ENCODE peak calls at places on chromosome 2, in six cellular contexts. One of them, this sample, is unnamed.

GRCh38 chr2:197706839-197707207 is 1.7 kb downstream of the MARS2 start:
- DNase-seq in stimulated activated CD4-positive, alpha-beta T cell treated with anti-CD3 and anti-CD28 coated beads, Interleukin-4, amount 100 ng/mL, for 48 hours: no peak
- DNase-seq in neural progenitor cell: peak
- DNase-seq in ureter: no peak
- DNase-seq in AG04450: no peak
- DNase-seq in NCI-H2171 treated with DMSO at 0.1 percent for 48 hours: no peak
- DNase-seq in this sample: no peak

GRCh38 chr2:3222636-3223035 is 155.0 kb downstream of the EIPR1 start:
- DNase-seq in ureter: no peak
- DNase-seq in stimulated activated CD4-positive, alpha-beta T cell treated with anti-CD3 and anti-CD28 coated beads, Interleukin-4, amount 100 ng/mL, for 48 hours: peak
- DNase-seq in NCI-H2171 treated with DMSO at 0.1 percent for 48 hours: no peak
- DNase-seq in neural progenitor cell: no peak
- DNase-seq in AG04450: no peak
- DNase-seq in this sample: no peak

GRCh38 chr2:237459741-237460174 is 27.3 kb upstream of the MLPH start:
- DNase-seq in stimulated activated CD4-positive, alpha-beta T cell treated with anti-CD3 and anti-CD28 coated beads, Interleukin-4, amount 100 ng/mL, for 48 hours: no peak
- DNase-seq in NCI-H2171 treated with DMSO at 0.1 percent for 48 hours: no peak
- DNase-seq in ureter: no peak
- DNase-seq in AG04450: no peak
- DNase-seq in neural progenitor cell: no peak
- DNase-seq in this sample: peak

GRCh38 chr2:65452150-65452895 is 19.9 kb upstream of the SPRED2 start:
- DNase-seq in NCI-H2171 treated with DMSO at 0.1 percent for 48 hours: no peak
- DNase-seq in AG04450: no peak
- DNase-seq in ureter: no peak
- DNase-seq in stimulated activated CD4-positive, alpha-beta T cell treated with anti-CD3 and anti-CD28 coated beads, Interleukin-4, amount 100 ng/mL, for 48 hours: no peak
- DNase-seq in neural progenitor cell: no peak
- DNase-seq in this sample: no peak

GRCh38 chr2:63755216-63755615 is 86.5 kb upstream of the UGP2 start:
- DNase-seq in neural progenitor cell: no peak
- DNase-seq in NCI-H2171 treated with DMSO at 0.1 percent for 48 hours: no peak
- DNase-seq in AG04450: no peak
- DNase-seq in stimulated activated CD4-positive, alpha-beta T cell treated with anti-CD3 and anti-CD28 coated beads, Interleukin-4, amount 100 ng/mL, for 48 hours: no peak
- DNase-seq in ureter: no peak
- DNase-seq in this sample: no peak

GRCh38 chr2:240567137-240567871 is 980 bp upstream of the RNPEPL1 start:
- DNase-seq in NCI-H2171 treated with DMSO at 0.1 percent for 48 hours: no peak
- DNase-seq in AG04450: no peak
- DNase-seq in ureter: no peak
- DNase-seq in stimulated activated CD4-positive, alpha-beta T cell treated with anti-CD3 and anti-CD28 coated beads, Interleukin-4, amount 100 ng/mL, for 48 hours: no peak
- DNase-seq in neural progenitor cell: no peak
- DNase-seq in this sample: no peak

GRCh38 chr2:224127871-224128501 is 88.9 kb upstream of the SERPINE2 start:
- DNase-seq in stimulated activated CD4-positive, alpha-beta T cell treated with anti-CD3 and anti-CD28 coated beads, Interleukin-4, amount 100 ng/mL, for 48 hours: no peak
- DNase-seq in NCI-H2171 treated with DMSO at 0.1 percent for 48 hours: no peak
- DNase-seq in AG04450: no peak
- DNase-seq in ureter: no peak
- DNase-seq in neural progenitor cell: no peak
- DNase-seq in this sample: no peak

GRCh38 chr2:171726841-171727460 is 39.7 kb downstream of the DYNC1I2 start:
- DNase-seq in stimulated activated CD4-positive, alpha-beta T cell treated with anti-CD3 and anti-CD28 coated beads, Interleukin-4, amount 100 ng/mL, for 48 hours: no peak
- DNase-seq in neural progenitor cell: no peak
- DNase-seq in ureter: no peak
- DNase-seq in AG04450: no peak
- DNase-seq in NCI-H2171 treated with DMSO at 0.1 percent for 48 hours: peak
- DNase-seq in this sample: no peak

GRCh38 chr2:58698610-58699009 is 457.5 kb upstream of the FANCL start:
- DNase-seq in ureter: no peak
- DNase-seq in AG04450: no peak
- DNase-seq in NCI-H2171 treated with DMSO at 0.1 percent for 48 hours: no peak
- DNase-seq in neural progenitor cell: no peak
- DNase-seq in stimulated activated CD4-positive, alpha-beta T cell treated with anti-CD3 and anti-CD28 coated beads, Interleukin-4, amount 100 ng/mL, for 48 hours: no peak
- DNase-seq in this sample: no peak

GRCh38 chr2:213476641-213477040 is 192.4 kb downstream of the SPAG16 start:
- DNase-seq in stimulated activated CD4-positive, alpha-beta T cell treated with anti-CD3 and anti-CD28 coated beads, Interleukin-4, amount 100 ng/mL, for 48 hours: no peak
- DNase-seq in NCI-H2171 treated with DMSO at 0.1 percent for 48 hours: no peak
- DNase-seq in AG04450: no peak
- DNase-seq in ureter: no peak
- DNase-seq in neural progenitor cell: no peak
- DNase-seq in this sample: no peak

GRCh38 chr2:19540739-19541503 is 182.5 kb upstream of the OSR1 start:
- DNase-seq in NCI-H2171 treated with DMSO at 0.1 percent for 48 hours: no peak
- DNase-seq in ureter: no peak
- DNase-seq in neural progenitor cell: no peak
- DNase-seq in AG04450: peak
- DNase-seq in stimulated activated CD4-positive, alpha-beta T cell treated with anti-CD3 and anti-CD28 coated beads, Interleukin-4, amount 100 ng/mL, for 48 hours: no peak
- DNase-seq in this sample: peak

GRCh38 chr2:148994341-148994740 is 44.2 kb upstream of the LYPD6B start:
- DNase-seq in ureter: no peak
- DNase-seq in neural progenitor cell: no peak
- DNase-seq in NCI-H2171 treated with DMSO at 0.1 percent for 48 hours: no peak
- DNase-seq in AG04450: no peak
- DNase-seq in stimulated activated CD4-positive, alpha-beta T cell treated with anti-CD3 and anti-CD28 coated beads, Interleukin-4, amount 100 ng/mL, for 48 hours: no peak
- DNase-seq in this sample: no peak

GRCh38 chr2:96500385-96501066 is 4.6 kb downstream of the NEURL3 start:
- DNase-seq in NCI-H2171 treated with DMSO at 0.1 percent for 48 hours: no peak
- DNase-seq in neural progenitor cell: no peak
- DNase-seq in AG04450: no peak
- DNase-seq in ureter: no peak
- DNase-seq in stimulated activated CD4-positive, alpha-beta T cell treated with anti-CD3 and anti-CD28 coated beads, Interleukin-4, amount 100 ng/mL, for 48 hours: no peak
- DNase-seq in this sample: no peak

GRCh38 chr2:20959252-20959651 is 84.6 kb downstream of the APOB start:
- DNase-seq in stimulated activated CD4-positive, alpha-beta T cell treated with anti-CD3 and anti-CD28 coated beads, Interleukin-4, amount 100 ng/mL, for 48 hours: no peak
- DNase-seq in ureter: no peak
- DNase-seq in AG04450: no peak
- DNase-seq in neural progenitor cell: no peak
- DNase-seq in NCI-H2171 treated with DMSO at 0.1 percent for 48 hours: no peak
- DNase-seq in this sample: no peak

GRCh38 chr2:236526459-236527197 is 43.0 kb upstream of the ACKR3 start:
- DNase-seq in stimulated activated CD4-positive, alpha-beta T cell treated with anti-CD3 and anti-CD28 coated beads, Interleukin-4, amount 100 ng/mL, for 48 hours: no peak
- DNase-seq in AG04450: no peak
- DNase-seq in ureter: no peak
- DNase-seq in neural progenitor cell: no peak
- DNase-seq in NCI-H2171 treated with DMSO at 0.1 percent for 48 hours: no peak
- DNase-seq in this sample: no peak

GRCh38 chr2:191638079-191638801 is 39.7 kb upstream of the NABP1 start:
- DNase-seq in stimulated activated CD4-positive, alpha-beta T cell treated with anti-CD3 and anti-CD28 coated beads, Interleukin-4, amount 100 ng/mL, for 48 hours: no peak
- DNase-seq in NCI-H2171 treated with DMSO at 0.1 percent for 48 hours: no peak
- DNase-seq in neural progenitor cell: peak
- DNase-seq in AG04450: no peak
- DNase-seq in ureter: no peak
- DNase-seq in this sample: no peak

GRCh38 chr2:9110893-9111569 is 95.6 kb upstream of the ASAP2 start:
- DNase-seq in AG04450: no peak
- DNase-seq in neural progenitor cell: peak
- DNase-seq in stimulated activated CD4-positive, alpha-beta T cell treated with anti-CD3 and anti-CD28 coated beads, Interleukin-4, amount 100 ng/mL, for 48 hours: no peak
- DNase-seq in NCI-H2171 treated with DMSO at 0.1 percent for 48 hours: no peak
- DNase-seq in ureter: no peak
- DNase-seq in this sample: no peak

GRCh38 chr2:179622635-179623034 is 238.8 kb downstream of the ZNF385B start:
- DNase-seq in ureter: no peak
- DNase-seq in neural progenitor cell: no peak
- DNase-seq in NCI-H2171 treated with DMSO at 0.1 percent for 48 hours: no peak
- DNase-seq in AG04450: no peak
- DNase-seq in stimulated activated CD4-positive, alpha-beta T cell treated with anti-CD3 and anti-CD28 coated beads, Interleukin-4, amount 100 ng/mL, for 48 hours: no peak
- DNase-seq in this sample: no peak

GRCh38 chr2:223612501-223612900 is 10.3 kb upstream of the SCG2 start:
- DNase-seq in ureter: no peak
- DNase-seq in NCI-H2171 treated with DMSO at 0.1 percent for 48 hours: no peak
- DNase-seq in neural progenitor cell: no peak
- DNase-seq in AG04450: no peak
- DNase-seq in stimulated activated CD4-positive, alpha-beta T cell treated with anti-CD3 and anti-CD28 coated beads, Interleukin-4, amount 100 ng/mL, for 48 hours: no peak
- DNase-seq in this sample: no peak

GRCh38 chr2:236317938-236318396 is 53.8 kb upstream of the ASB18 start:
- DNase-seq in NCI-H2171 treated with DMSO at 0.1 percent for 48 hours: peak
- DNase-seq in neural progenitor cell: no peak
- DNase-seq in stimulated activated CD4-positive, alpha-beta T cell treated with anti-CD3 and anti-CD28 coated beads, Interleukin-4, amount 100 ng/mL, for 48 hours: no peak
- DNase-seq in AG04450: no peak
- DNase-seq in ureter: no peak
- DNase-seq in this sample: no peak

GRCh38 chr2:216215991-216216390 is 106.8 kb downstream of the XRCC5 start:
- DNase-seq in neural progenitor cell: peak
- DNase-seq in ureter: no peak
- DNase-seq in AG04450: no peak
- DNase-seq in NCI-H2171 treated with DMSO at 0.1 percent for 48 hours: peak
- DNase-seq in stimulated activated CD4-positive, alpha-beta T cell treated with anti-CD3 and anti-CD28 coated beads, Interleukin-4, amount 100 ng/mL, for 48 hours: no peak
- DNase-seq in this sample: no peak

GRCh38 chr2:194602750-194603149 is 1054.3 kb upstream of the SLC39A10 start:
- DNase-seq in AG04450: no peak
- DNase-seq in NCI-H2171 treated with DMSO at 0.1 percent for 48 hours: no peak
- DNase-seq in stimulated activated CD4-positive, alpha-beta T cell treated with anti-CD3 and anti-CD28 coated beads, Interleukin-4, amount 100 ng/mL, for 48 hours: no peak
- DNase-seq in neural progenitor cell: no peak
- DNase-seq in ureter: no peak
- DNase-seq in this sample: no peak

GRCh38 chr2:144847347-144848080 is 327.6 kb upstream of the ZEB2 start:
- DNase-seq in NCI-H2171 treated with DMSO at 0.1 percent for 48 hours: no peak
- DNase-seq in AG04450: no peak
- DNase-seq in ureter: no peak
- DNase-seq in neural progenitor cell: no peak
- DNase-seq in stimulated activated CD4-positive, alpha-beta T cell treated with anti-CD3 and anti-CD28 coated beads, Interleukin-4, amount 100 ng/mL, for 48 hours: no peak
- DNase-seq in this sample: no peak

GRCh38 chr2:111196435-111196834 is 75.7 kb downstream of the BCL2L11 start:
- DNase-seq in stimulated activated CD4-positive, alpha-beta T cell treated with anti-CD3 and anti-CD28 coated beads, Interleukin-4, amount 100 ng/mL, for 48 hours: no peak
- DNase-seq in NCI-H2171 treated with DMSO at 0.1 percent for 48 hours: no peak
- DNase-seq in neural progenitor cell: no peak
- DNase-seq in ureter: peak
- DNase-seq in AG04450: no peak
- DNase-seq in this sample: no peak

GRCh38 chr2:235908826-235909225 is 259.4 kb downstream of the GBX2 start:
- DNase-seq in stimulated activated CD4-positive, alpha-beta T cell treated with anti-CD3 and anti-CD28 coated beads, Interleukin-4, amount 100 ng/mL, for 48 hours: no peak
- DNase-seq in AG04450: no peak
- DNase-seq in neural progenitor cell: no peak
- DNase-seq in ureter: no peak
- DNase-seq in NCI-H2171 treated with DMSO at 0.1 percent for 48 hours: no peak
- DNase-seq in this sample: no peak

GRCh38 chr2:44956841-44957240 is 15.3 kb downstream of the SIX3 start:
- DNase-seq in AG04450: no peak
- DNase-seq in ureter: no peak
- DNase-seq in NCI-H2171 treated with DMSO at 0.1 percent for 48 hours: no peak
- DNase-seq in stimulated activated CD4-positive, alpha-beta T cell treated with anti-CD3 and anti-CD28 coated beads, Interleukin-4, amount 100 ng/mL, for 48 hours: no peak
- DNase-seq in neural progenitor cell: no peak
- DNase-seq in this sample: no peak

GRCh38 chr2:7225848-7226247 is 308.6 kb downstream of the RNF144A start:
- DNase-seq in ureter: no peak
- DNase-seq in neural progenitor cell: no peak
- DNase-seq in stimulated activated CD4-positive, alpha-beta T cell treated with anti-CD3 and anti-CD28 coated beads, Interleukin-4, amount 100 ng/mL, for 48 hours: no peak
- DNase-seq in NCI-H2171 treated with DMSO at 0.1 percent for 48 hours: peak
- DNase-seq in AG04450: no peak
- DNase-seq in this sample: no peak

GRCh38 chr2:142112648-142113278 is 18.1 kb downstream of the LRP1B start:
- DNase-seq in neural progenitor cell: no peak
- DNase-seq in ureter: no peak
- DNase-seq in NCI-H2171 treated with DMSO at 0.1 percent for 48 hours: no peak
- DNase-seq in AG04450: no peak
- DNase-seq in stimulated activated CD4-positive, alpha-beta T cell treated with anti-CD3 and anti-CD28 coated beads, Interleukin-4, amount 100 ng/mL, for 48 hours: no peak
- DNase-seq in this sample: peak

GRCh38 chr2:143807192-143807591 is 678.0 kb downstream of the ARHGAP15 start:
- DNase-seq in stimulated activated CD4-positive, alpha-beta T cell treated with anti-CD3 and anti-CD28 coated beads, Interleukin-4, amount 100 ng/mL, for 48 hours: no peak
- DNase-seq in neural progenitor cell: no peak
- DNase-seq in NCI-H2171 treated with DMSO at 0.1 percent for 48 hours: no peak
- DNase-seq in ureter: no peak
- DNase-seq in AG04450: no peak
- DNase-seq in this sample: no peak

GRCh38 chr2:74548285-74548918 is 5.3 kb downstream of the LOXL3 start:
- DNase-seq in NCI-H2171 treated with DMSO at 0.1 percent for 48 hours: peak
- DNase-seq in ureter: no peak
- DNase-seq in AG04450: no peak
- DNase-seq in stimulated activated CD4-positive, alpha-beta T cell treated with anti-CD3 and anti-CD28 coated beads, Interleukin-4, amount 100 ng/mL, for 48 hours: no peak
- DNase-seq in neural progenitor cell: peak
- DNase-seq in this sample: no peak

GRCh38 chr2:113219889-113220641 is 46.3 kb downstream of the PSD4 start:
- DNase-seq in stimulated activated CD4-positive, alpha-beta T cell treated with anti-CD3 and anti-CD28 coated beads, Interleukin-4, amount 100 ng/mL, for 48 hours: no peak
- DNase-seq in AG04450: no peak
- DNase-seq in neural progenitor cell: peak
- DNase-seq in NCI-H2171 treated with DMSO at 0.1 percent for 48 hours: no peak
- DNase-seq in ureter: peak
- DNase-seq in this sample: no peak

GRCh38 chr2:17460401-17461086 is 57.7 kb downstream of the RAD51AP2 start:
- DNase-seq in NCI-H2171 treated with DMSO at 0.1 percent for 48 hours: no peak
- DNase-seq in neural progenitor cell: no peak
- DNase-seq in stimulated activated CD4-positive, alpha-beta T cell treated with anti-CD3 and anti-CD28 coated beads, Interleukin-4, amount 100 ng/mL, for 48 hours: no peak
- DNase-seq in AG04450: no peak
- DNase-seq in ureter: no peak
- DNase-seq in this sample: no peak

GRCh38 chr2:76679025-76679396 is 843.2 kb downstream of the LRRTM4 start:
- DNase-seq in NCI-H2171 treated with DMSO at 0.1 percent for 48 hours: no peak
- DNase-seq in neural progenitor cell: no peak
- DNase-seq in AG04450: no peak
- DNase-seq in stimulated activated CD4-positive, alpha-beta T cell treated with anti-CD3 and anti-CD28 coated beads, Interleukin-4, amount 100 ng/mL, for 48 hours: no peak
- DNase-seq in ureter: no peak
- DNase-seq in this sample: no peak

GRCh38 chr2:45275235-45275805 is 266.1 kb upstream of the SIX2 start:
- DNase-seq in stimulated activated CD4-positive, alpha-beta T cell treated with anti-CD3 and anti-CD28 coated beads, Interleukin-4, amount 100 ng/mL, for 48 hours: no peak
- DNase-seq in ureter: no peak
- DNase-seq in neural progenitor cell: no peak
- DNase-seq in AG04450: no peak
- DNase-seq in NCI-H2171 treated with DMSO at 0.1 percent for 48 hours: no peak
- DNase-seq in this sample: no peak

GRCh38 chr2:12500899-12501298 is 215.8 kb upstream of the TRIB2 start:
- DNase-seq in neural progenitor cell: no peak
- DNase-seq in AG04450: no peak
- DNase-seq in ureter: no peak
- DNase-seq in stimulated activated CD4-positive, alpha-beta T cell treated with anti-CD3 and anti-CD28 coated beads, Interleukin-4, amount 100 ng/mL, for 48 hours: no peak
- DNase-seq in NCI-H2171 treated with DMSO at 0.1 percent for 48 hours: no peak
- DNase-seq in this sample: no peak

This sample was measured in astrocyte of the cerebellum.